ENCODE peak calls at places on chromosomes 2 and 18, in seven cellular contexts. B is astrocyte of the spinal cord; O is Kasumi-1; I is NCI-H1105 treated with DMSO at 0.1 percent for 48 hours; L is effector memory CD8-positive, alpha-beta T cell; H is transverse colon; Y is NCI-H2171. K is an unnamed sample.

GRCh38 chr18:73614812-73615211 is 532.8 kb downstream of the FBXO15 start:
- DNase-seq in B (peak), O (no peak), I (no peak), L (no peak), H (no peak), Y (no peak), K (no peak)

GRCh38 chr2:241987726-241988125 is 118.2 kb downstream of the RTP5 start:
- DNase-seq in B (no peak), O (no peak), I (no peak), L (no peak), H (no peak), Y (no peak), K (no peak)

GRCh38 chr2:174325932-174326879 is 8.5 kb upstream of the SP9 start:
- DNase-seq in B (no peak), O (peak), I (peak), L (no peak), H (peak), Y (no peak), K (peak)

GRCh38 chr2:5459041-5459440 is 233.1 kb upstream of the SOX11 start:
- DNase-seq in B (no peak), O (no peak), I (no peak), L (no peak), H (no peak), Y (no peak), K (no peak)

GRCh38 chr2:8685697-8686358 is 4.0 kb downstream of the ID2 start:
- DNase-seq in B (peak), O (peak), I (peak), L (peak), H (peak), Y (peak), K (peak)

GRCh38 chr18:8847066-8847755 is 141.9 kb downstream of the MTCL1 start:
- DNase-seq in B (peak), O (no peak), I (no peak), L (no peak), H (no peak), Y (no peak), K (no peak)

GRCh38 chr2:175676813-175677212 is 325.3 kb downstream of the LNPK start:
- DNase-seq in B (no peak), O (peak), I (no peak), L (no peak), H (no peak), Y (no peak), K (no peak)

GRCh38 chr18:48851563-48851962 is 99.2 kb downstream of the SMAD7 start:
- DNase-seq in B (no peak), O (peak), I (no peak), L (no peak), H (no peak), Y (no peak), K (no peak)

GRCh38 chr2:142061733-142062132 is 69.1 kb downstream of the LRP1B start:
- DNase-seq in B (no peak), O (no peak), I (no peak), L (no peak), H (no peak), Y (no peak), K (no peak)

GRCh38 chr2:164073053-164073757 is 337.4 kb upstream of the FIGN start:
- DNase-seq in B (peak), O (no peak), I (peak), L (no peak), H (no peak), Y (no peak), K (no peak)

GRCh38 chr2:98072442-98072841 is 14.5 kb upstream of the VWA3B start:
- DNase-seq in B (no peak), O (no peak), I (no peak), L (no peak), H (no peak), Y (no peak), K (no peak)

GRCh38 chr18:79798346-79798998 is 734 bp downstream of the KCNG2 start:
- DNase-seq in B (no peak), O (no peak), I (no peak), L (no peak), H (no peak), Y (no peak), K (no peak)

GRCh38 chr2:180474716-180475115 is 467.6 kb upstream of the CWC22 start:
- DNase-seq in B (peak), O (no peak), I (no peak), L (no peak), H (no peak), Y (peak), K (peak)

GRCh38 chr2:216665717-216666116 is 29.6 kb downstream of the IGFBP5 start:
- DNase-seq in B (no peak), O (no peak), I (no peak), L (no peak), H (no peak), Y (peak), K (peak)

GRCh38 chr2:162890690-162891311 is 52.2 kb upstream of the KCNH7 start:
- DNase-seq in B (peak), O (peak), I (peak), L (no peak), H (no peak), Y (peak), K (peak)

GRCh38 chr2:223759569-223760430 is 77.6 kb downstream of the AP1S3 start:
- DNase-seq in B (peak), O (no peak), I (no peak), L (no peak), H (no peak), Y (no peak), K (no peak)

GRCh38 chr2:21431078-21431477 is 307.3 kb downstream of the TDRD15 start:
- DNase-seq in B (no peak), O (no peak), I (peak), L (no peak), H (no peak), Y (no peak), K (no peak)

GRCh38 chr2:191869781-191870180 is 22.9 kb upstream of the CAVIN2 start:
- DNase-seq in B (no peak), O (no peak), I (peak), L (no peak), H (no peak), Y (no peak), K (peak)

GRCh38 chr2:151823651-151824050 is 4.6 kb downstream of the ARL5A start:
- DNase-seq in B (peak), O (no peak), I (no peak), L (no peak), H (no peak), Y (no peak), K (no peak)

GRCh38 chr18:77360315-77361186 is 110.9 kb downstream of the GALR1 start:
- DNase-seq in B (no peak), O (peak), I (no peak), L (no peak), H (no peak), Y (no peak), K (no peak)

GRCh38 chr2:95337829-95338228 is 40.7 kb downstream of the KCNIP3 start:
- DNase-seq in B (no peak), O (no peak), I (no peak), L (no peak), H (no peak), Y (no peak), K (no peak)

GRCh38 chr2:55014962-55015939 is 35.0 kb downstream of the RTN4 start:
- DNase-seq in B (peak), O (peak), I (peak), L (peak), H (peak), Y (peak), K (peak)

GRCh38 chr2:174076948-174077347 is 111.8 kb upstream of the SP3 start:
- DNase-seq in B (no peak), O (no peak), I (peak), L (no peak), H (no peak), Y (peak), K (peak)

GRCh38 chr18:58988595-58988994 is 123.9 kb downstream of the ZNF532 start:
- DNase-seq in B (no peak), O (peak), I (no peak), L (no peak), H (no peak), Y (no peak), K (no peak)

GRCh38 chr2:218981390-218982311 is 3.3 kb downstream of the FEV start:
- DNase-seq in B (no peak), O (no peak), I (peak), L (peak), H (peak), Y (no peak), K (peak)

GRCh38 chr2:38602136-38602731 is 494 bp downstream of the HNRNPLL start:
- DNase-seq in B (no peak), O (no peak), I (peak), L (peak), H (peak), Y (peak), K (peak)

GRCh38 chr2:9178905-9179571 is 27.6 kb upstream of the ASAP2 start:
- DNase-seq in B (peak), O (no peak), I (peak), L (no peak), H (peak), Y (peak), K (peak)

GRCh38 chr2:105252271-105252670 is 10.7 kb downstream of the GPR45 start:
- DNase-seq in B (no peak), O (no peak), I (no peak), L (no peak), H (no peak), Y (no peak), K (no peak)

K was measured in NCI-H146.